ENCODE peak calls at places on chromosome 3, in six cellular contexts. Q is T-helper 2 cell; T is WERI-Rb-1; X is amniotic stem cell; H is lung; C is activated CD8-positive, alpha-beta T cell treated with anti-CD3 and anti-CD28 coated beads, Interleukin-2, amount 10 ng/mL, durations not matched to agents 7 days and 5 days. O is an unnamed sample.

GRCh38 chr3:136751259-136752045 is 726 bp downstream of the STAG1 start:
- DNase-seq in Q (peak), X (peak), C (peak), T (peak), H (peak), O (peak)

GRCh38 chr3:195900426-195901355 is 7.7 kb downstream of the TNK2 start:
- DNase-seq in H (no peak), X (no peak), Q (no peak), T (no peak), C (peak), O (no peak)

GRCh38 chr3:32705232-32705631 is 20.2 kb downstream of the CNOT10 start:
- DNase-seq in T (no peak), Q (no peak), C (no peak), H (no peak), X (no peak), O (no peak)

GRCh38 chr3:108091498-108092259 is 848 bp upstream of the CD47 start:
- DNase-seq in T (no peak), C (peak), X (no peak), Q (peak), H (no peak), O (no peak)

GRCh38 chr3:33063651-33064051 is 33.3 kb downstream of the GLB1 start:
- DNase-seq in T (no peak), Q (peak), X (no peak), H (no peak), C (peak), O (no peak)

GRCh38 chr3:50028336-50028735 is 60.4 kb upstream of the RBM5 start:
- DNase-seq in X (no peak), Q (no peak), T (no peak), C (no peak), H (no peak), O (no peak)

GRCh38 chr3:46393554-46394434 is 13.1 kb downstream of the CCR5AS start:
- DNase-seq in Q (no peak), H (peak), X (no peak), T (no peak), C (no peak), O (no peak)

GRCh38 chr3:132079150-132079549 is 44.3 kb upstream of the CPNE4 start:
- DNase-seq in Q (no peak), C (no peak), X (no peak), H (no peak), T (no peak), O (no peak)

GRCh38 chr3:12884104-12884742 is 42.9 kb upstream of the RPL32 start:
- DNase-seq in Q (no peak), T (peak), H (no peak), X (no peak), C (no peak), O (peak)

GRCh38 chr3:142269777-142270176 is 44.4 kb upstream of the GK5 start:
- DNase-seq in C (no peak), T (no peak), X (no peak), Q (no peak), H (no peak), O (no peak)

GRCh38 chr3:148681080-148681479 is 16.6 kb upstream of the AGTR1 start:
- DNase-seq in H (no peak), Q (no peak), C (no peak), T (no peak), X (no peak), O (no peak)

GRCh38 chr3:77081240-77081661 is 41.4 kb downstream of the ROBO2 start:
- DNase-seq in Q (no peak), X (peak), H (peak), T (peak), C (no peak), O (no peak)

GRCh38 chr3:158094917-158095301 is 11.3 kb downstream of the SHOX2 start:
- DNase-seq in Q (no peak), T (no peak), H (no peak), C (no peak), X (no peak), O (no peak)

GRCh38 chr3:188905991-188906635 is 265.7 kb upstream of the TPRG1 start:
- DNase-seq in H (no peak), T (no peak), X (no peak), C (no peak), Q (no peak), O (no peak)

GRCh38 chr3:142850395-142851023 is 38.4 kb downstream of the PCOLCE2 start:
- DNase-seq in C (no peak), Q (no peak), H (peak), X (no peak), T (no peak), O (no peak)

GRCh38 chr3:163043074-163043473 is 1546.5 kb downstream of the OTOL1 start:
- DNase-seq in T (peak), Q (no peak), H (no peak), X (no peak), C (no peak), O (no peak)

GRCh38 chr3:187183210-187183862 is 13.9 kb upstream of the RTP1 start:
- DNase-seq in H (no peak), Q (no peak), C (peak), X (no peak), T (peak), O (peak)

GRCh38 chr3:32778389-32778788 is 39.4 kb upstream of the TRIM71 start:
- DNase-seq in T (peak), C (no peak), X (no peak), Q (no peak), H (no peak), O (no peak)

GRCh38 chr3:113620091-113620490 is 76.4 kb downstream of the USF3 start:
- DNase-seq in H (no peak), T (no peak), Q (no peak), X (no peak), C (no peak), O (no peak)

GRCh38 chr3:195897853-195898415 is 10.4 kb downstream of the TNK2 start:
- DNase-seq in H (no peak), T (peak), X (no peak), C (no peak), Q (no peak), O (no peak)

GRCh38 chr3:45537960-45538640 is 56.5 kb upstream of the LIMD1 start:
- DNase-seq in C (no peak), X (no peak), T (no peak), H (no peak), Q (no peak), O (peak)

GRCh38 chr3:181838940-181839914 is 127.5 kb downstream of the SOX2 start:
- DNase-seq in T (no peak), H (peak), X (no peak), C (no peak), Q (no peak), O (no peak)

GRCh38 chr3:103218793-103219192 is 784.0 kb downstream of the ZPLD1 start:
- DNase-seq in T (no peak), X (no peak), H (no peak), C (no peak), Q (no peak), O (no peak)

GRCh38 chr3:88810455-88810854 is 297.0 kb upstream of the EPHA3 start:
- DNase-seq in Q (no peak), H (no peak), C (no peak), X (no peak), T (no peak), O (no peak)

GRCh38 chr3:152836269-152836668 is 1.3 kb downstream of the P2RY1 start:
- DNase-seq in X (no peak), C (no peak), T (no peak), H (no peak), Q (no peak), O (no peak)

GRCh38 chr3:13091898-13092620 is 18.8 kb upstream of the IQSEC1 start:
- DNase-seq in T (peak), C (peak), Q (peak), H (peak), X (peak), O (peak)

GRCh38 chr3:71266875-71267274 is 316.7 kb downstream of the FOXP1 start:
- DNase-seq in Q (no peak), X (no peak), C (no peak), H (no peak), T (no peak), O (no peak)

GRCh38 chr3:108153451-108153981 is 62.7 kb upstream of the CD47 start:
- DNase-seq in H (no peak), C (peak), X (peak), T (peak), Q (peak), O (no peak)

GRCh38 chr3:74532446-74532845 is 82.0 kb downstream of the CNTN3 start:
- DNase-seq in C (no peak), H (no peak), T (no peak), X (no peak), Q (no peak), O (no peak)

GRCh38 chr3:12471228-12471627 is 13.1 kb upstream of the TSEN2 start:
- DNase-seq in X (no peak), Q (no peak), C (no peak), H (no peak), T (no peak), O (peak)

GRCh38 chr3:36991923-36992805 is 767 bp downstream of the EPM2AIP1 start:
- DNase-seq in Q (no peak), X (no peak), T (no peak), C (peak), H (no peak), O (no peak)